ENCODE peak calls at places on chromosomes 12 and 14, in seven cellular contexts. One of them, this sample, is unnamed. For H3K4me1, the result is how much of the 10 kb centered on the place peaks cover.

GRCh38 chr12:132084681-132085635 is 59.2 kb downstream of the DDX51 start:
- DNase-seq in GM23338: peak
- DNase-seq in prostate gland: no peak
- DNase-seq in cardiac muscle cell: peak
- DNase-seq in mesenchymal stem cell: peak
- DNase-seq in neuronal stem cell: peak
- DNase-seq in left ventricle myocardium inferior: peak
- DNase-seq in this sample: no peak

GRCh38 chr12:116556964-116557706 is 2.0 kb upstream of the MAP1LC3B2 start:
- DNase-seq in GM23338: no peak
- DNase-seq in prostate gland: no peak
- DNase-seq in cardiac muscle cell: peak
- DNase-seq in mesenchymal stem cell: peak
- DNase-seq in neuronal stem cell: no peak
- DNase-seq in left ventricle myocardium inferior: no peak
- DNase-seq in this sample: no peak

GRCh38 chr12:115308918-115309317 is 624.9 kb upstream of the TBX3 start:
- DNase-seq in GM23338: no peak
- DNase-seq in prostate gland: no peak
- DNase-seq in cardiac muscle cell: no peak
- DNase-seq in mesenchymal stem cell: no peak
- DNase-seq in neuronal stem cell: no peak
- DNase-seq in left ventricle myocardium inferior: no peak
- DNase-seq in this sample: no peak

GRCh38 chr14:95891742-95892141 is 15.1 kb downstream of the TUNAR start:
- DNase-seq in GM23338: no peak
- DNase-seq in prostate gland: no peak
- DNase-seq in cardiac muscle cell: no peak
- DNase-seq in mesenchymal stem cell: no peak
- DNase-seq in neuronal stem cell: no peak
- DNase-seq in left ventricle myocardium inferior: no peak
- DNase-seq in this sample: no peak

GRCh38 chr12:34218193-34219045 is 196.1 kb downstream of the ALG10 start:
- DNase-seq in GM23338: peak
- DNase-seq in prostate gland: peak
- DNase-seq in cardiac muscle cell: peak
- DNase-seq in mesenchymal stem cell: peak
- DNase-seq in neuronal stem cell: no peak
- DNase-seq in left ventricle myocardium inferior: peak
- DNase-seq in this sample: peak

GRCh38 chr12:6915023-6915788 is 826 bp downstream of the ENO2 start:
- DNase-seq in GM23338: peak
- DNase-seq in prostate gland: no peak
- DNase-seq in cardiac muscle cell: no peak
- DNase-seq in mesenchymal stem cell: peak
- DNase-seq in neuronal stem cell: peak
- DNase-seq in left ventricle myocardium inferior: peak
- DNase-seq in this sample: no peak

GRCh38 chr12:25785164-25785563 is 173.3 kb upstream of the RASSF8 start:
- DNase-seq in GM23338: no peak
- DNase-seq in prostate gland: no peak
- DNase-seq in cardiac muscle cell: no peak
- DNase-seq in mesenchymal stem cell: no peak
- DNase-seq in neuronal stem cell: no peak
- DNase-seq in left ventricle myocardium inferior: no peak
- DNase-seq in this sample: no peak

GRCh38 chr12:12804432-12804886 is 8.7 kb upstream of the DDX47 start:
- DNase-seq in GM23338: no peak
- DNase-seq in prostate gland: no peak
- DNase-seq in cardiac muscle cell: no peak
- DNase-seq in mesenchymal stem cell: peak
- DNase-seq in neuronal stem cell: no peak
- DNase-seq in left ventricle myocardium inferior: no peak
- DNase-seq in this sample: peak

GRCh38 chr12:57708296-57708695 is 14.4 kb downstream of the OS9 start:
- DNase-seq in GM23338: no peak
- DNase-seq in prostate gland: no peak
- DNase-seq in cardiac muscle cell: no peak
- DNase-seq in mesenchymal stem cell: no peak
- DNase-seq in neuronal stem cell: no peak
- DNase-seq in left ventricle myocardium inferior: no peak
- DNase-seq in this sample: peak

GRCh38 chr14:30553311-30553989 is 5.5 kb upstream of the G2E3 start:
- DNase-seq in GM23338: no peak
- DNase-seq in prostate gland: no peak
- DNase-seq in cardiac muscle cell: peak
- DNase-seq in mesenchymal stem cell: no peak
- DNase-seq in neuronal stem cell: no peak
- DNase-seq in left ventricle myocardium inferior: no peak
- DNase-seq in this sample: peak

GRCh38 chr12:65879878-65880277 is 55.6 kb downstream of the HMGA2 start:
- DNase-seq in GM23338: no peak
- DNase-seq in prostate gland: no peak
- DNase-seq in cardiac muscle cell: peak
- DNase-seq in mesenchymal stem cell: peak
- DNase-seq in neuronal stem cell: no peak
- DNase-seq in left ventricle myocardium inferior: no peak
- DNase-seq in this sample: no peak

GRCh38 chr12:3032770-3033537 is 44.2 kb upstream of the TSPAN9 start:
- DNase-seq in GM23338: no peak
- DNase-seq in prostate gland: no peak
- DNase-seq in cardiac muscle cell: no peak
- DNase-seq in mesenchymal stem cell: no peak
- DNase-seq in neuronal stem cell: no peak
- DNase-seq in left ventricle myocardium inferior: no peak
- DNase-seq in this sample: no peak

GRCh38 chr12:16607895-16608294 is 1.9 kb upstream of the LMO3 start:
- DNase-seq in GM23338: no peak
- DNase-seq in prostate gland: no peak
- DNase-seq in cardiac muscle cell: no peak
- DNase-seq in mesenchymal stem cell: no peak
- DNase-seq in neuronal stem cell: no peak
- DNase-seq in left ventricle myocardium inferior: no peak
- DNase-seq in this sample: no peak

GRCh38 chr12:105936496-105936895 is 202.3 kb downstream of the NUAK1 start:
- DNase-seq in GM23338: no peak
- DNase-seq in prostate gland: no peak
- DNase-seq in cardiac muscle cell: no peak
- DNase-seq in mesenchymal stem cell: no peak
- DNase-seq in neuronal stem cell: no peak
- DNase-seq in left ventricle myocardium inferior: no peak
- DNase-seq in this sample: no peak

GRCh38 chr12:28180791-28181190 is 9.5 kb upstream of the CCDC91 start:
- DNase-seq in GM23338: no peak
- DNase-seq in prostate gland: no peak
- DNase-seq in cardiac muscle cell: no peak
- DNase-seq in mesenchymal stem cell: no peak
- DNase-seq in neuronal stem cell: no peak
- DNase-seq in left ventricle myocardium inferior: no peak
- DNase-seq in this sample: no peak

GRCh38 chr12:65632131-65632855 is 192.0 kb upstream of the HMGA2 start:
- DNase-seq in GM23338: no peak
- DNase-seq in prostate gland: no peak
- DNase-seq in cardiac muscle cell: no peak
- DNase-seq in mesenchymal stem cell: peak
- DNase-seq in neuronal stem cell: no peak
- DNase-seq in left ventricle myocardium inferior: no peak
- DNase-seq in this sample: no peak

GRCh38 chr12:63844391-63845341 is at the start of gene SRGAP1:
- DNase-seq in GM23338: peak
- DNase-seq in prostate gland: peak
- DNase-seq in cardiac muscle cell: peak
- DNase-seq in mesenchymal stem cell: peak
- DNase-seq in neuronal stem cell: peak
- DNase-seq in left ventricle myocardium inferior: peak
- DNase-seq in this sample: peak

GRCh38 chr12:117333331-117334000 is 28.0 kb downstream of the NOS1 start:
- DNase-seq in GM23338: no peak
- DNase-seq in prostate gland: no peak
- DNase-seq in cardiac muscle cell: no peak
- DNase-seq in mesenchymal stem cell: no peak
- DNase-seq in neuronal stem cell: peak
- DNase-seq in left ventricle myocardium inferior: no peak
- DNase-seq in this sample: peak

GRCh38 chr14:58082491-58083098 is 69.4 kb downstream of the ARMH4 start:
- DNase-seq in GM23338: no peak
- DNase-seq in prostate gland: no peak
- DNase-seq in cardiac muscle cell: peak
- DNase-seq in mesenchymal stem cell: peak
- DNase-seq in neuronal stem cell: no peak
- DNase-seq in left ventricle myocardium inferior: no peak
- DNase-seq in this sample: peak

GRCh38 chr12:61220337-61220736 is 1039.9 kb upstream of the USP15 start:
- DNase-seq in GM23338: no peak
- DNase-seq in prostate gland: no peak
- DNase-seq in cardiac muscle cell: no peak
- DNase-seq in mesenchymal stem cell: no peak
- DNase-seq in neuronal stem cell: no peak
- DNase-seq in left ventricle myocardium inferior: no peak
- DNase-seq in this sample: no peak

GRCh38 chr12:65121956-65122469 is 908 bp upstream of the WIF1 start:
- DNase-seq in GM23338: no peak
- DNase-seq in prostate gland: no peak
- DNase-seq in cardiac muscle cell: no peak
- DNase-seq in mesenchymal stem cell: no peak
- DNase-seq in neuronal stem cell: no peak
- DNase-seq in left ventricle myocardium inferior: no peak
- DNase-seq in this sample: no peak

GRCh38 chr14:100904307-100905019 is 941 bp upstream of the RTL1 start:
- DNase-seq in GM23338: peak
- DNase-seq in prostate gland: no peak
- DNase-seq in cardiac muscle cell: no peak
- DNase-seq in mesenchymal stem cell: peak
- DNase-seq in neuronal stem cell: peak
- DNase-seq in left ventricle myocardium inferior: no peak
- DNase-seq in this sample: no peak
- H3K4me3 ChIP-seq in GM23338: peak
- H3K4me3 ChIP-seq in prostate gland: no peak
- H3K4me3 ChIP-seq in cardiac muscle cell: peak
- H3K4me3 ChIP-seq in mesenchymal stem cell: no peak
- H3K4me3 ChIP-seq in neuronal stem cell: peak
- H3K4me3 ChIP-seq in left ventricle myocardium inferior: peak
- H3K4me3 ChIP-seq in this sample: no peak

GRCh38 chr14:104749958-104750529 is 2.9 kb upstream of the SIVA1 start:
- DNase-seq in GM23338: no peak
- DNase-seq in prostate gland: no peak
- DNase-seq in cardiac muscle cell: no peak
- DNase-seq in mesenchymal stem cell: no peak
- DNase-seq in neuronal stem cell: no peak
- DNase-seq in left ventricle myocardium inferior: no peak
- DNase-seq in this sample: no peak
- H3K4me1 ChIP-seq in GM23338: under half
- H3K4me1 ChIP-seq in prostate gland: under half
- H3K4me1 ChIP-seq in cardiac muscle cell: under half
- H3K4me1 ChIP-seq in mesenchymal stem cell: under half
- H3K4me1 ChIP-seq in neuronal stem cell: under half
- H3K4me1 ChIP-seq in left ventricle myocardium inferior: under half
- H3K4me1 ChIP-seq in this sample: under half

GRCh38 chr12:54424232-54424631 is 5.2 kb upstream of the ITGA5 start:
- DNase-seq in GM23338: no peak
- DNase-seq in prostate gland: no peak
- DNase-seq in cardiac muscle cell: no peak
- DNase-seq in mesenchymal stem cell: no peak
- DNase-seq in neuronal stem cell: no peak
- DNase-seq in left ventricle myocardium inferior: no peak
- DNase-seq in this sample: no peak
- H3K27ac ChIP-seq in GM23338: no peak
- H3K27ac ChIP-seq in prostate gland: peak
- H3K27ac ChIP-seq in cardiac muscle cell: no peak
- H3K27ac ChIP-seq in mesenchymal stem cell: no peak
- H3K27ac ChIP-seq in neuronal stem cell: no peak
- H3K27ac ChIP-seq in left ventricle myocardium inferior: no peak
- H3K27ac ChIP-seq in this sample: no peak

DNA sequence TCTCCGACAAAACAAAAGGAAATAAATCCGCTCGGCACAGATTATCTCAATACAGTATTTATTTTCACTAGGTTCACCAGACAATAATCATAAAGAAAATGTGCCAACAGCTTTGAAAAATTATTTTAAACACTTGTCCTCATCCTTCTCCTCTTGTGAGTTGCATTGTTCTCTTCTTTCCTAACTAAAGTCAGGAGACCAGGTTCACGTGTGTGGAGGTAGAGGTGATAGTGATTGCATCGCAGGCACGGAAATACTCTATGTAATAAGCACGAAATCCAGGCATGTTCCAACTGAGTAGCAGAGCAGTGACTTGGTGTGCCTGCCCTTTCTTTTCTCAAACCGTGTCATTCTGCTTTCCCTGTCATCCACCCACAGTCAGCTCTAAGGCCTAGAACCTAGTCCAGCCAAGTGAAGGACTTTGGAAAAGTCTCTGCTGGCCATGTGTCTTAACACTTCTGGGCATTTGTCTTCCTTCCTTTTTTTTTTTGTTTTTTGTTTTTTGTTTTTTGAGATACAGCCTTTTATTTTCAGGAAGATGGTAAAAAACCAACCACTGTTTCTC is 939 bp upstream of the SEL1L start:
- DNase-seq in GM23338: no peak
- DNase-seq in prostate gland: no peak
- DNase-seq in cardiac muscle cell: no peak
- DNase-seq in mesenchymal stem cell: no peak
- DNase-seq in neuronal stem cell: no peak
- DNase-seq in left ventricle myocardium inferior: no peak
- DNase-seq in this sample: no peak
- H3K4me3 ChIP-seq in GM23338: peak
- H3K4me3 ChIP-seq in prostate gland: no peak
- H3K4me3 ChIP-seq in cardiac muscle cell: no peak
- H3K4me3 ChIP-seq in mesenchymal stem cell: no peak
- H3K4me3 ChIP-seq in neuronal stem cell: peak
- H3K4me3 ChIP-seq in left ventricle myocardium inferior: peak
- H3K4me3 ChIP-seq in this sample: no peak

DNA sequence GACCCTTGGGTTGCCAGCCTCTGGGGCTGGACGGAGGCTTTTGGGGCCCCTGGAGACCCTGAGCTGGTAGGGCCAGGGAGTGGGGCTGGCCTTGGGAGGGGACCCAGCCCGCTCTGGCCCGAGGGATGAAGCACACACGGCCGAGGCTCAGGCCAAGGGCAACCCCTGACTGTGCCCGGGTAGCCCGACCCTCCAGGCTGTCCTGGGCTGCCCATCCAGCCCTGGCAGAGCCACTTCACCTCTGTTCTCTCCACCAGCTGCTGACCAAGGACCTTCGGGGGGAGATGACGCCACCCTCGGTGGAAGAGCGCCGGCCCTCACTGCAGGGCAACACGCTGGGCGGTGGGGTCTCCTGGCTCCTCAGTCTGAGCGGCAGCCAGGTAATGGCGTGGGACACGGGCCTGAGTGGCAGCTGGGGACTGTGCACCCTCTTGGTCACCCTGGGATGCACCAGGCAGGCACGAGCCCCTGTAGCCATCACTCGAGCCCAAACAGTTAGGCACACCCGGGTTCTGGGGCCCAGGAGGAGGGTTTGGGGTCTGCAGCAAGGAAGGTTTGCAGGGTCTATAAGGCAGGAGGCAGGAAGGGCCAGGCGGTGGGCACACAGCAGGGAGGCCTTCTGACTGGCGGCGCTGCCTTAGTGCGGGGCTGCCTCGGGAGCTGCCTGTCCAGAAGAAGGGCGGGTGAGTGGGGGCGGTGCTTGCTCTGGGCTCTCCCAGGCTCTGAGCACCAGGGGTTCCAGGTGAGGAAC is 19.7 kb downstream of the ASPG start:
- DNase-seq in GM23338: no peak
- DNase-seq in prostate gland: no peak
- DNase-seq in cardiac muscle cell: no peak
- DNase-seq in mesenchymal stem cell: no peak
- DNase-seq in neuronal stem cell: no peak
- DNase-seq in left ventricle myocardium inferior: peak
- DNase-seq in this sample: no peak
- H3K4me1 ChIP-seq in GM23338: under half
- H3K4me1 ChIP-seq in prostate gland: under half
- H3K4me1 ChIP-seq in cardiac muscle cell: under half
- H3K4me1 ChIP-seq in mesenchymal stem cell: under half
- H3K4me1 ChIP-seq in neuronal stem cell: under half
- H3K4me1 ChIP-seq in left ventricle myocardium inferior: under half
- H3K4me1 ChIP-seq in this sample: under half